ENCODE peak calls at places on chromosomes 2 and 18, in five cellular contexts. G is tibial nerve, N is IMR-90, X is GM12892, U is uterus. K is an unnamed sample.

GRCh38 chr2:55779459-55780421 is 86.1 kb upstream of the PNPT1 start:
- DNase-seq in G (no peak), N (peak), X (no peak), U (no peak), K (peak)

GRCh38 chr2:231250698-231251097 is 52.3 kb downstream of the ARMC9 start:
- DNase-seq in G (no peak), N (no peak), X (no peak), U (no peak), K (no peak)

GRCh38 chr2:13193900-13194299 is 477.2 kb downstream of the TRIB2 start:
- DNase-seq in G (no peak), N (peak), X (no peak), U (no peak), K (no peak)

GRCh38 chr2:239690651-239691631 is 290.1 kb upstream of the HDAC4 start:
- DNase-seq in G (no peak), N (no peak), X (no peak), U (no peak), K (no peak)

GRCh38 chr18:54762386-54762785 is 65.9 kb upstream of the RAB27B start:
- DNase-seq in G (no peak), N (no peak), X (no peak), U (no peak), K (no peak)

GRCh38 chr2:140063356-140063755 is 1283.2 kb upstream of the NXPH2 start:
- DNase-seq in G (no peak), N (no peak), X (no peak), U (no peak), K (no peak)

GRCh38 chr2:238308177-238308576 is 12.1 kb upstream of the TRAF3IP1 start:
- DNase-seq in G (no peak), N (no peak), X (no peak), U (no peak), K (no peak)

GRCh38 chr18:60549338-60549960 is 176.9 kb upstream of the MC4R start:
- DNase-seq in G (peak), N (peak), X (no peak), U (no peak), K (peak)

GRCh38 chr2:18178736-18179349 is 300.4 kb downstream of the KCNS3 start:
- DNase-seq in G (peak), N (peak), X (peak), U (no peak), K (peak)

GRCh38 chr2:213101686-213102460 is 49.5 kb downstream of the IKZF2 start:
- DNase-seq in G (no peak), N (no peak), X (no peak), U (no peak), K (no peak)

GRCh38 chr2:191920502-191920901 is 73.6 kb upstream of the CAVIN2 start:
- DNase-seq in G (no peak), N (no peak), X (no peak), U (no peak), K (no peak)

GRCh38 chr2:10924859-10925258 is 13.1 kb downstream of the KCNF1 start:
- DNase-seq in G (no peak), N (no peak), X (no peak), U (no peak), K (no peak)

GRCh38 chr2:30301551-30301950 is 70.2 kb downstream of the LBH start:
- DNase-seq in G (no peak), N (peak), X (no peak), U (no peak), K (no peak)

GRCh38 chr2:119550346-119550745 is 6.1 kb downstream of the CFAP221 start:
- DNase-seq in G (no peak), N (no peak), X (no peak), U (no peak), K (no peak)

GRCh38 chr2:119552902-119553301 is 8.7 kb downstream of the CFAP221 start:
- DNase-seq in G (no peak), N (no peak), X (no peak), U (no peak), K (no peak)

GRCh38 chr2:119549236-119549635 is 5.0 kb downstream of the CFAP221 start:
- DNase-seq in G (no peak), N (peak), X (no peak), U (no peak), K (no peak)

GRCh38 chr2:119548516-119549120 is 4.4 kb downstream of the CFAP221 start:
- DNase-seq in G (no peak), N (no peak), X (no peak), U (no peak), K (no peak)

GRCh38 chr2:119553687-119554344 is 9.6 kb downstream of the CFAP221 start:
- DNase-seq in G (no peak), N (no peak), X (no peak), U (no peak), K (no peak)
- TF ChIP-seq POLR2A in G (no peak), N (no peak), X (no peak), U (no peak), K (no peak)

GRCh38 chr2:127811922-127812321 is 951 bp upstream of the WDR33 start:
- DNase-seq in G (no peak), N (no peak), X (no peak), U (no peak), K (no peak)

GRCh38 chr2:127814677-127815076 is 3.7 kb upstream of the WDR33 start:
- DNase-seq in G (no peak), N (no peak), X (no peak), U (no peak), K (no peak)

GRCh38 chr2:127810637-127811396 is at the start of gene WDR33:
- DNase-seq in G (peak), N (peak), X (peak), U (peak), K (peak)

GRCh38 chr2:127810156-127810636 is 775 bp downstream of the WDR33 start:
- DNase-seq in G (no peak), N (peak), X (no peak), U (no peak), K (no peak)

DNA sequence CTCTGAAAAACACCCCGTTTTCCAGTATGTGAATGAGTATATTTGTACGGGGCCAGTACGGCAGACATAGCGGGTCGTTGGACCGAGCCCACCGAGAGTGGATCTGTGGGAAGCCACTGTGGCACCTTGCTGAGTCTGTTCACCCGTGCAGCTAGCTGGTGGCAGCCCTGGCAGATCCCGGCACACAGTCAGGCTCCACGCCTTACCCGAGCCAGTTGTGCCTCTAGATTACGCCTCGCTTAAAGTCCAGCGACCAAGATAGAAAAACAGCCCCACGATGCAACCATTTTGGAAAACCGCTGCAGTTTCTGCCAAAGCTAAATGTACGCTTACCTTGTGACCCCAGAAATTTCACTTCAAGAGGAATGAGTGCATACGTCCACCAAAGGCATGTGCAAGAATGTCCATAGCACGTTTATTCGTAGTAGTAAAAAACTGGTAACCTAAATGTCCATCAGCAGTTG is 458 bp upstream of the WDR33 start:
- DNase-seq in G (no peak), N (no peak), X (no peak), U (no peak), K (no peak)
- TF ChIP-seq POLR2A in G (no peak), N (no peak), X (no peak), U (no peak), K (no peak)

GRCh38 chr2:170973492-170974303 is 44.6 kb downstream of the GORASP2 start:
- DNase-seq in G (peak), N (peak), X (peak), U (peak), K (peak)
- TF ChIP-seq POLR2A in G (no peak), N (peak), X (peak), U (peak), K (peak)

GRCh38 chr18:8806105-8806797 is 100.9 kb downstream of the MTCL1 start:
- DNase-seq in G (no peak), N (no peak), X (no peak), U (no peak), K (no peak)
- TF ChIP-seq POLR2A in G (no peak), N (no peak), X (no peak), U (no peak), K (no peak)

DNA sequence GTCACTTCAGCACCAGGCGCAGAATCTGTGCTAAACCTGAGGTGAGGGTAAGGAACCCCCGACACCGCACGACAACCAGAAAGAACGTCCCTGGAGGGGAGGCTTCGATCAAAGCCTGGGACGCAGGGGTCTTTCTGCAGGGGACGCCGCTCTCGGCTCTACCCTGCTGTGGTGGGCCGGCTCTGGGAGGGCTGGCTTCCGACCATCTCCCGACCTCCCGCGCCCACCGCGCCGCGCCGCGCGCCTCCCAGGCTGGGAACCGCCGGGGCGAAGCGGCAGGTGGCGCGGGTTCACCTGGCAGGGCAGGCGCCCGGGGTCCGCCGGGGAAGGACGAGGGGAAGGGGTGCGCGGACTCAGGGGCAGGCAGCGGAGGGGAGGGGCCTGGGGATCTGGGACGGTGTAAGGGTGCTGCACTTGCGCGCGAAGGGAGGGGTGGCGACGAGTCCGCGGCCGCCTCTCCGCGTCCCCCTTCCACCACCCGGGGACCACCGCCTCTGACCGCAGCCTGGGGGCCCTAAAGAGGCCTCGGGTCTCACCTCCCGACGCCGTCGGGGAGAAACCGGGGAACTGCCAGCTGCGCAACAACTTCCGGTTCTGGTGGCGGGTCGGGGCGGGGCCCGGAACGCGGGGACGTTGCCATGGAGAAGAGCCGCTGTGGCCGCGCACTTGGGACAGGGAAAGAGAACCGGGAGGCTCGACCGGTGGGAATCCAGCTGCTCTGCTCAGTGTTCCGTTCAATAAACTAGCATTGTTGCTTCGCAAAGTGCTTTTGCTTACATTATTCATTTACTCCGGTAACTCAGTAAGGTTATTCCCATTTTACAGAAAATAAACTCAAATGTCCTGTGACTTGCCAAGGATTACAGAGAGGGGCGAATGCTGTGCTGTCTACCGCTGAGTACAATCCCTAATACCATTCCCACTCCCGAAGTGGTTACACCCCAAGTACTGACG is at the start of gene ZNF396:
- DNase-seq in G (peak), N (peak), X (peak), U (peak), K (peak)
- TF ChIP-seq POLR2A in G (no peak), N (no peak), X (no peak), U (no peak), K (no peak)